ENCODE peak calls at places on chromosomes 11 and 22, in seven cellular contexts. One of them, this sample, is unnamed.

GRCh38 chr11:118448294-118448693 is 12.0 kb downstream of the KMT2A start:
- DNase-seq in stimulated activated CD8-positive, alpha-beta memory T cell treated with anti-CD3 and anti-CD28 coated beads, Interleukin-2, amount 100 ng/mL, for 1 hour: no peak
- DNase-seq in fibroblast of the aortic adventitia: peak; percentile 59
- DNase-seq in naive thymus-derived CD8-positive, alpha-beta T cell: no peak
- DNase-seq in fibroblast of the conjunctiva: no peak
- DNase-seq in stimulated activated CD4-positive, alpha-beta T cell treated with anti-CD3 and anti-CD28 coated beads, Interleukin-1b, Interleukin-23, amount 100 ng/mL, for 4 hours: no peak
- DNase-seq in stomach: no peak
- DNase-seq in this sample: no peak

GRCh38 chr11:128294685-128295079 is 292.7 kb downstream of the ETS1 start:
- DNase-seq in fibroblast of the aortic adventitia: peak; percentile 44
- DNase-seq in naive thymus-derived CD8-positive, alpha-beta T cell: no peak
- DNase-seq in stomach: no peak
- DNase-seq in stimulated activated CD4-positive, alpha-beta T cell treated with anti-CD3 and anti-CD28 coated beads, Interleukin-1b, Interleukin-23, amount 100 ng/mL, for 4 hours: no peak
- DNase-seq in stimulated activated CD8-positive, alpha-beta memory T cell treated with anti-CD3 and anti-CD28 coated beads, Interleukin-2, amount 100 ng/mL, for 1 hour: no peak
- DNase-seq in fibroblast of the conjunctiva: no peak
- DNase-seq in this sample: no peak

GRCh38 chr22:19852177-19852781 is 2.4 kb downstream of the GNB1L start:
- DNase-seq in fibroblast of the aortic adventitia: no peak
- DNase-seq in stimulated activated CD4-positive, alpha-beta T cell treated with anti-CD3 and anti-CD28 coated beads, Interleukin-1b, Interleukin-23, amount 100 ng/mL, for 4 hours: no peak
- DNase-seq in stimulated activated CD8-positive, alpha-beta memory T cell treated with anti-CD3 and anti-CD28 coated beads, Interleukin-2, amount 100 ng/mL, for 1 hour: no peak
- DNase-seq in stomach: no peak
- DNase-seq in naive thymus-derived CD8-positive, alpha-beta T cell: no peak
- DNase-seq in fibroblast of the conjunctiva: no peak
- DNase-seq in this sample: no peak

GRCh38 chr22:40009231-40009769 is 14.5 kb downstream of the FAM83F start:
- DNase-seq in naive thymus-derived CD8-positive, alpha-beta T cell: no peak
- DNase-seq in fibroblast of the conjunctiva: no peak
- DNase-seq in stomach: peak; percentile 41
- DNase-seq in fibroblast of the aortic adventitia: no peak
- DNase-seq in stimulated activated CD8-positive, alpha-beta memory T cell treated with anti-CD3 and anti-CD28 coated beads, Interleukin-2, amount 100 ng/mL, for 1 hour: no peak
- DNase-seq in stimulated activated CD4-positive, alpha-beta T cell treated with anti-CD3 and anti-CD28 coated beads, Interleukin-1b, Interleukin-23, amount 100 ng/mL, for 4 hours: no peak
- DNase-seq in this sample: no peak

GRCh38 chr11:111476961-111477360 is 35.2 kb downstream of the BTG4 start:
- DNase-seq in fibroblast of the conjunctiva: no peak
- DNase-seq in stomach: no peak
- DNase-seq in stimulated activated CD8-positive, alpha-beta memory T cell treated with anti-CD3 and anti-CD28 coated beads, Interleukin-2, amount 100 ng/mL, for 1 hour: no peak
- DNase-seq in stimulated activated CD4-positive, alpha-beta T cell treated with anti-CD3 and anti-CD28 coated beads, Interleukin-1b, Interleukin-23, amount 100 ng/mL, for 4 hours: no peak
- DNase-seq in fibroblast of the aortic adventitia: no peak
- DNase-seq in naive thymus-derived CD8-positive, alpha-beta T cell: no peak
- DNase-seq in this sample: no peak

GRCh38 chr11:65915821-65916251 is 3.0 kb downstream of the C11orf68 start:
- DNase-seq in naive thymus-derived CD8-positive, alpha-beta T cell: no peak
- DNase-seq in stimulated activated CD8-positive, alpha-beta memory T cell treated with anti-CD3 and anti-CD28 coated beads, Interleukin-2, amount 100 ng/mL, for 1 hour: no peak
- DNase-seq in fibroblast of the conjunctiva: peak; percentile 94
- DNase-seq in stomach: peak; percentile 55
- DNase-seq in fibroblast of the aortic adventitia: peak; percentile 97
- DNase-seq in stimulated activated CD4-positive, alpha-beta T cell treated with anti-CD3 and anti-CD28 coated beads, Interleukin-1b, Interleukin-23, amount 100 ng/mL, for 4 hours: no peak
- DNase-seq in this sample: peak; percentile 94

GRCh38 chr22:33332538-33332937 is 274.4 kb upstream of the SYN3 start:
- DNase-seq in stomach: peak; percentile 31
- DNase-seq in naive thymus-derived CD8-positive, alpha-beta T cell: no peak
- DNase-seq in fibroblast of the conjunctiva: no peak
- DNase-seq in stimulated activated CD4-positive, alpha-beta T cell treated with anti-CD3 and anti-CD28 coated beads, Interleukin-1b, Interleukin-23, amount 100 ng/mL, for 4 hours: no peak
- DNase-seq in stimulated activated CD8-positive, alpha-beta memory T cell treated with anti-CD3 and anti-CD28 coated beads, Interleukin-2, amount 100 ng/mL, for 1 hour: no peak
- DNase-seq in fibroblast of the aortic adventitia: no peak
- DNase-seq in this sample: no peak

GRCh38 chr11:121802542-121802941 is 313.5 kb downstream of the BLID start:
- DNase-seq in stimulated activated CD8-positive, alpha-beta memory T cell treated with anti-CD3 and anti-CD28 coated beads, Interleukin-2, amount 100 ng/mL, for 1 hour: no peak
- DNase-seq in fibroblast of the conjunctiva: no peak
- DNase-seq in stimulated activated CD4-positive, alpha-beta T cell treated with anti-CD3 and anti-CD28 coated beads, Interleukin-1b, Interleukin-23, amount 100 ng/mL, for 4 hours: no peak
- DNase-seq in naive thymus-derived CD8-positive, alpha-beta T cell: no peak
- DNase-seq in fibroblast of the aortic adventitia: no peak
- DNase-seq in stomach: no peak
- DNase-seq in this sample: no peak

GRCh38 chr11:108943853-108944252 is 279.0 kb downstream of the DDX10 start:
- DNase-seq in fibroblast of the aortic adventitia: no peak
- DNase-seq in stimulated activated CD4-positive, alpha-beta T cell treated with anti-CD3 and anti-CD28 coated beads, Interleukin-1b, Interleukin-23, amount 100 ng/mL, for 4 hours: no peak
- DNase-seq in stimulated activated CD8-positive, alpha-beta memory T cell treated with anti-CD3 and anti-CD28 coated beads, Interleukin-2, amount 100 ng/mL, for 1 hour: no peak
- DNase-seq in fibroblast of the conjunctiva: no peak
- DNase-seq in naive thymus-derived CD8-positive, alpha-beta T cell: no peak
- DNase-seq in stomach: no peak
- DNase-seq in this sample: no peak

GRCh38 chr11:64051297-64051696 is 15.6 kb downstream of the FLRT1 start:
- DNase-seq in fibroblast of the conjunctiva: no peak
- DNase-seq in stimulated activated CD8-positive, alpha-beta memory T cell treated with anti-CD3 and anti-CD28 coated beads, Interleukin-2, amount 100 ng/mL, for 1 hour: no peak
- DNase-seq in stimulated activated CD4-positive, alpha-beta T cell treated with anti-CD3 and anti-CD28 coated beads, Interleukin-1b, Interleukin-23, amount 100 ng/mL, for 4 hours: no peak
- DNase-seq in fibroblast of the aortic adventitia: no peak
- DNase-seq in naive thymus-derived CD8-positive, alpha-beta T cell: no peak
- DNase-seq in stomach: no peak
- DNase-seq in this sample: no peak

This sample was measured in AG09319.